ENCODE peak calls at places on chromosomes 11 and 22, in six cellular contexts. M, K, U, Y, R and P are unnamed samples.

GRCh38 chr22:25402501-25403283 is 161.8 kb upstream of the GRK3 start:
- DNase-seq in M (peak; percentile 21), Y (peak; percentile 74), U (no peak), R (peak; percentile 42), K (no peak), P (peak; percentile 73)

GRCh38 chr11:93775289-93775688 is 8.8 kb upstream of the MED17 start:
- DNase-seq in Y (no peak), M (peak; percentile 42), K (no peak), R (no peak), U (no peak), P (no peak)

GRCh38 chr11:84430661-84431060 is 1144.5 kb upstream of the CCDC90B start:
- DNase-seq in Y (no peak), R (no peak), U (no peak), K (no peak), M (no peak), P (peak; percentile 52)

GRCh38 chr11:18173225-18173866 is 709 bp downstream of the MRGPRX4 start:
- DNase-seq in Y (no peak), M (no peak), R (no peak), K (no peak), U (no peak), P (no peak)

GRCh38 chr22:30048711-30049110 is 31.6 kb upstream of the HORMAD2 start:
- DNase-seq in U (no peak), K (no peak), R (no peak), M (peak; percentile 47), Y (no peak), P (no peak)

GRCh38 chr11:1229471-1230120 is 6.7 kb downstream of the MUC5B start:
- DNase-seq in Y (peak; percentile 67), R (peak; percentile 2), K (no peak), U (peak; percentile 45), M (no peak), P (peak; percentile 74)

GRCh38 chr11:130181295-130182272 is 22.0 kb downstream of the ST14 start:
- DNase-seq in K (no peak), R (peak; percentile 59), U (no peak), Y (no peak), M (no peak), P (no peak)

GRCh38 chr11:80082386-80082785 is 641.6 kb upstream of the TENM4 start:
- DNase-seq in U (no peak), K (no peak), R (no peak), M (no peak), Y (no peak), P (no peak)

GRCh38 chr11:12783765-12784164 is 109.5 kb downstream of the TEAD1 start:
- DNase-seq in R (no peak), Y (no peak), M (no peak), K (no peak), U (no peak), P (no peak)

GRCh38 chr22:44413211-44413610 is 84.8 kb downstream of the RTL6 start:
- DNase-seq in Y (peak; percentile 61), M (no peak), R (no peak), K (no peak), U (no peak), P (peak; percentile 30)

GRCh38 chr11:131356201-131356600 is 14.2 kb upstream of the NTM start:
- DNase-seq in M (no peak), R (no peak), Y (no peak), K (no peak), U (no peak), P (no peak)

GRCh38 chr22:49469896-49470740 is 357.6 kb downstream of the BRD1 start:
- DNase-seq in U (no peak), K (no peak), M (no peak), R (no peak), Y (peak; percentile 54), P (peak; percentile 68)

GRCh38 chr11:133520707-133521106 is 11.6 kb downstream of the OPCML start:
- DNase-seq in U (no peak), M (no peak), Y (no peak), K (no peak), R (no peak), P (no peak)

GRCh38 chr11:96213500-96213899 is 129.5 kb downstream of the MAML2 start:
- DNase-seq in M (no peak), U (no peak), K (no peak), R (no peak), Y (no peak), P (no peak)

GRCh38 chr22:46994983-46995382 is 232.5 kb downstream of the TBC1D22A start:
- DNase-seq in M (no peak), K (no peak), Y (no peak), U (no peak), R (no peak), P (peak; percentile 28)

GRCh38 chr22:45987462-45987861 is 10.5 kb upstream of the WNT7B start:
- DNase-seq in Y (no peak), M (no peak), R (no peak), K (no peak), U (no peak), P (no peak)

GRCh38 chr11:123833095-123833494 is 26.9 kb upstream of the OR6M1 start:
- DNase-seq in M (no peak), U (no peak), R (no peak), K (no peak), Y (no peak), P (no peak)

GRCh38 chr22:19756288-19757128 is 4.1 kb upstream of the TBX1 start:
- DNase-seq in U (no peak), Y (no peak), K (peak; percentile 59), M (peak; percentile 67), R (peak; percentile 97), P (no peak)

GRCh38 chr11:63998558-63999348 is 12.5 kb downstream of the OTUB1 start:
- DNase-seq in Y (no peak), U (peak; percentile 69), M (no peak), R (no peak), K (no peak), P (no peak)

GRCh38 chr11:15268598-15268997 is 153.9 kb downstream of the INSC start:
- DNase-seq in K (no peak), R (no peak), Y (no peak), M (no peak), U (no peak), P (no peak)